ENCODE peak calls at places on chromosomes 16 and 17, in four cellular contexts. R is tibial artery, J is AG09319, N is iris pigment epithelial cell. M is an unnamed sample.

GRCh38 chr16:2842340-2843000 is 12.4 kb downstream of the ZG16B start:
- DNase-seq in R (peak), J (no peak), N (peak), M (peak)

GRCh38 chr16:63315229-63315628 is 1279.0 kb upstream of the CDH8 start:
- DNase-seq in J (no peak), R (no peak), N (no peak), M (no peak)

GRCh38 chr17:62925267-62925836 is 40.7 kb upstream of the TANC2 start:
- DNase-seq in N (no peak), J (no peak), R (no peak), M (no peak)

GRCh38 chr17:54864636-54865420 is 35.8 kb upstream of the TOM1L1 start:
- DNase-seq in J (no peak), N (no peak), R (no peak), M (no peak)

GRCh38 chr17:75754378-75755204 is 10.4 kb downstream of the GALK1 start:
- DNase-seq in R (no peak), J (no peak), N (no peak), M (no peak)

GRCh38 chr16:66551362-66551761 is 1.0 kb upstream of the CKLF start:
- DNase-seq in J (no peak), R (no peak), N (peak), M (no peak)

GRCh38 chr16:68265078-68265925 is 976 bp downstream of the SLC7A6 start:
- DNase-seq in R (peak), N (peak), J (no peak), M (peak)

GRCh38 chr17:44200478-44201155 is 933 bp upstream of the ATXN7L3 start:
- DNase-seq in R (no peak), N (no peak), J (no peak), M (peak)

GRCh38 chr17:65664296-65664695 is 102.8 kb upstream of the AXIN2 start:
- DNase-seq in J (no peak), R (no peak), N (peak), M (no peak)

GRCh38 chr17:74970395-74970794 is 2.2 kb downstream of the HID1 start:
- DNase-seq in N (no peak), J (no peak), R (no peak), M (no peak)

GRCh38 chr17:17613708-17614114 is 22.2 kb upstream of the PEMT start:
- DNase-seq in R (no peak), J (peak), N (peak), M (peak)

GRCh38 chr17:48915459-48916282 is 7.5 kb downstream of the UBE2Z start:
- DNase-seq in R (no peak), J (peak), N (peak), M (no peak)

GRCh38 chr16:9567674-9568073 is 476.2 kb downstream of the HAPSTR1 start:
- DNase-seq in N (no peak), R (no peak), J (no peak), M (no peak)

GRCh38 chr17:50280068-50280467 is 5.8 kb downstream of the TMEM92 start:
- DNase-seq in J (no peak), R (no peak), N (no peak), M (no peak)

GRCh38 chr17:17516315-17516930 is 20.2 kb upstream of the RASD1 start:
- DNase-seq in R (no peak), N (no peak), J (no peak), M (no peak)

GRCh38 chr16:73043828-73044493 is 4.0 kb downstream of the ZFHX3 start:
- DNase-seq in J (no peak), R (peak), N (peak), M (no peak)

GRCh38 chr17:8160741-8161221 is 2.0 kb downstream of the VAMP2 start:
- DNase-seq in R (no peak), J (no peak), N (no peak), M (no peak)

GRCh38 chr17:37833237-37833859 is 88.5 kb upstream of the HNF1B start:
- DNase-seq in R (no peak), J (no peak), N (no peak), M (no peak)

GRCh38 chr16:63652091-63652490 is 1469.8 kb downstream of the CDH11 start:
- DNase-seq in N (no peak), J (no peak), R (no peak), M (no peak)

GRCh38 chr17:73156887-73157870 is 7.6 kb upstream of the SSTR2 start:
- DNase-seq in R (no peak), N (no peak), J (no peak), M (no peak)

GRCh38 chr16:88088161-88088581 is 136.9 kb downstream of the BANP start:
- DNase-seq in N (no peak), R (no peak), J (no peak), M (peak)

GRCh38 chr16:23343643-23344612 is 41.8 kb downstream of the SCNN1B start:
- DNase-seq in J (no peak), R (no peak), N (no peak), M (no peak)

GRCh38 chr17:50892101-50892776 is 26.1 kb upstream of the TOB1 start:
- DNase-seq in J (no peak), N (no peak), R (peak), M (no peak)

M was measured in testis.